ENCODE peak calls at places on chromosomes 6 and 20, in seven cellular contexts. D is thoracic aorta, S is stomach, G is IMR-90, R is left lung, L is HCT116, B is astrocyte. C is an unnamed sample. For H3K9me3, the result is how much of the 10 kb centered on the place peaks cover.

GRCh38 chr6:169828176-169828575 is 76.8 kb downstream of the ERMARD start:
- DNase-seq in L (no peak), G (no peak), S (no peak), D (no peak), B (no peak), R (no peak), C (no peak)

GRCh38 chr6:52016918-52017748 is 70.3 kb downstream of the PKHD1 start:
- DNase-seq in B (no peak), R (no peak), S (no peak), L (no peak), G (no peak), D (no peak), C (no peak)

GRCh38 chr6:70312165-70312564 is 9.3 kb upstream of the COL9A1 start:
- DNase-seq in S (no peak), D (no peak), R (no peak), G (peak), B (peak), L (peak), C (no peak)

GRCh38 chr6:27091661-27092315 is 155.7 kb upstream of the PRSS16 start:
- DNase-seq in R (no peak), D (no peak), G (peak), L (peak), S (no peak), B (peak), C (no peak)

GRCh38 chr6:35487653-35488516 is 9.0 kb downstream of the TEAD3 start:
- DNase-seq in L (no peak), D (no peak), G (peak), B (peak), R (no peak), S (peak), C (no peak)

GRCh38 chr6:40552926-40553325 is 34.2 kb downstream of the LRFN2 start:
- DNase-seq in L (no peak), G (no peak), B (no peak), D (no peak), S (no peak), R (no peak), C (no peak)

GRCh38 chr20:56361888-56362287 is 3.1 kb downstream of the FAM210B start:
- DNase-seq in S (no peak), B (no peak), G (no peak), R (no peak), D (no peak), L (no peak), C (no peak)

GRCh38 chr20:38307371-38308046 is 3.6 kb downstream of the BPI start:
- DNase-seq in G (peak), R (no peak), S (no peak), L (no peak), B (peak), D (no peak), C (no peak)

GRCh38 chr20:62585571-62585970 is 56.7 kb upstream of the SLCO4A1 start:
- DNase-seq in R (no peak), G (no peak), D (no peak), S (no peak), L (no peak), B (no peak), C (no peak)

GRCh38 chr20:11978496-11978895 is 60.8 kb downstream of the BTBD3 start:
- DNase-seq in G (peak), B (no peak), L (no peak), R (no peak), S (no peak), D (no peak), C (no peak)

GRCh38 chr6:82818727-82819126 is 246.9 kb downstream of the UBE3D start:
- DNase-seq in S (no peak), R (no peak), L (no peak), B (peak), G (peak), D (no peak), C (no peak)

GRCh38 chr6:151161363-151161762 is 78.4 kb upstream of the AKAP12 start:
- DNase-seq in S (no peak), B (no peak), R (no peak), L (no peak), G (no peak), D (no peak), C (no peak)

GRCh38 chr20:4455996-4456395 is 265.7 kb upstream of the PRND start:
- DNase-seq in G (no peak), S (no peak), B (no peak), L (no peak), D (no peak), R (no peak), C (no peak)

GRCh38 chr20:63067721-63068560 is 61.2 kb upstream of the BHLHE23 start:
- DNase-seq in D (no peak), L (no peak), B (no peak), G (no peak), R (no peak), S (no peak), C (no peak)

GRCh38 chr6:166343157-166343502 is 785 bp upstream of the SFT2D1 start:
- DNase-seq in D (no peak), R (no peak), S (no peak), G (no peak), B (no peak), L (no peak), C (no peak)

GRCh38 chr20:50821994-50822393 is 27.1 kb downstream of the BCAS4 start:
- DNase-seq in L (no peak), D (no peak), B (no peak), S (no peak), G (no peak), R (no peak), C (no peak)

GRCh38 chr20:49245921-49246740 is 26.9 kb downstream of the DDX27 start:
- DNase-seq in S (no peak), R (no peak), G (peak), L (peak), D (no peak), B (peak), C (no peak)

GRCh38 chr6:54877713-54878317 is 31.2 kb downstream of the FAM83B start:
- DNase-seq in R (no peak), B (no peak), G (no peak), L (no peak), S (no peak), D (no peak), C (no peak)

GRCh38 chr6:13013681-13014550 is 297.3 kb downstream of the PHACTR1 start:
- DNase-seq in B (no peak), S (no peak), D (no peak), R (no peak), L (no peak), G (no peak), C (no peak)

GRCh38 chr6:2429460-2429859 is 184.1 kb upstream of the GMDS start:
- DNase-seq in D (no peak), S (no peak), G (peak), L (no peak), B (peak), R (no peak), C (no peak)

GRCh38 chr20:45946149-45946970 is 11.9 kb downstream of the PCIF1 start:
- DNase-seq in R (peak), S (peak), L (no peak), B (peak), G (no peak), D (no peak), C (peak)

GRCh38 chr20:20793570-20793969 is 81.1 kb upstream of the RALGAPA2 start:
- DNase-seq in B (no peak), L (no peak), R (no peak), D (no peak), S (no peak), G (no peak), C (no peak)

GRCh38 chr6:158762787-158763439 is 56.3 kb downstream of the EZR start:
- DNase-seq in L (no peak), S (no peak), G (no peak), D (no peak), R (no peak), B (no peak), C (no peak)

GRCh38 chr6:79079425-79080130 is 1.5 kb upstream of the PHIP start:
- DNase-seq in S (no peak), B (peak), R (no peak), G (peak), L (no peak), D (no peak), C (no peak)

GRCh38 chr20:1345030-1345755 is 16.3 kb upstream of the SDCBP2 start:
- DNase-seq in S (no peak), L (no peak), R (no peak), B (no peak), G (no peak), D (no peak), C (no peak)

GRCh38 chr6:27694547-27694874 is 217.7 kb downstream of the OR2B2 start:
- DNase-seq in B (no peak), D (no peak), L (no peak), R (no peak), G (no peak), S (no peak), C (no peak)

GRCh38 chr20:35854697-35855434 is 83.1 kb downstream of the PHF20 start:
- DNase-seq in D (no peak), B (peak), G (peak), L (no peak), R (no peak), S (no peak), C (no peak)

GRCh38 chr6:49342410-49342809 is 120.6 kb downstream of the MMUT start:
- DNase-seq in G (no peak), S (no peak), L (no peak), B (no peak), R (no peak), D (no peak), C (no peak)

GRCh38 chr6:157239671-157240058 is 83.7 kb downstream of the TMEM242 start:
- DNase-seq in S (no peak), D (no peak), G (no peak), L (no peak), B (no peak), R (no peak), C (no peak)

GRCh38 chr6:163427498-163428254 is 13.2 kb downstream of the QKI start:
- DNase-seq in G (peak), B (peak), S (no peak), R (no peak), D (no peak), L (peak), C (no peak)

GRCh38 chr6:84804720-84805119 is 40.3 kb upstream of the TBX18 start:
- DNase-seq in S (no peak), G (no peak), L (no peak), B (peak), D (no peak), R (no peak), C (no peak)

GRCh38 chr6:81648502-81648901 is 104.0 kb downstream of the TENT5A start:
- DNase-seq in L (no peak), B (no peak), G (no peak), D (no peak), S (no peak), R (no peak), C (no peak)

GRCh38 chr6:111754423-111754822 is 118.8 kb downstream of the FYN start:
- DNase-seq in G (no peak), D (no peak), B (no peak), S (no peak), R (no peak), L (no peak), C (no peak)

GRCh38 chr6:69813508-69813907 is 16.7 kb upstream of the LMBRD1 start:
- DNase-seq in G (no peak), S (no peak), L (no peak), B (no peak), R (no peak), D (no peak), C (no peak)

GRCh38 chr6:168851460-168852103 is 402.1 kb downstream of the THBS2 start:
- DNase-seq in R (no peak), D (no peak), G (no peak), S (no peak), B (no peak), L (no peak), C (no peak)

GRCh38 chr6:136566851-136567250 is 16.6 kb upstream of the MAP7 start:
- DNase-seq in D (no peak), S (no peak), B (no peak), R (no peak), L (no peak), G (no peak), C (no peak)

GRCh38 chr6:148448371-148449010 is 105.9 kb downstream of the SASH1 start:
- DNase-seq in D (no peak), S (no peak), R (no peak), L (no peak), B (no peak), G (no peak), C (no peak)

GRCh38 chr6:143896096-143896880 is 32.0 kb downstream of the ZC2HC1B start:
- DNase-seq in B (no peak), G (no peak), R (no peak), L (no peak), D (no peak), S (peak), C (no peak)

GRCh38 chr20:42714298-42715141 is 475.2 kb downstream of the PTPRT start:
- DNase-seq in S (no peak), G (no peak), R (no peak), B (no peak), D (no peak), L (no peak), C (no peak)
- H3K9me3 ChIP-seq in S (under half), G (under half), R (under half), B (under half), D (under half), L (under half), C (under half)

GRCh38 chr6:121319112-121319553 is 15.1 kb downstream of the TBC1D32 start:
- DNase-seq in L (no peak), G (peak), R (no peak), D (no peak), B (no peak), S (no peak), C (no peak)
- TF ChIP-seq CTCF in L (no peak), G (peak), R (peak), D (peak), B (peak), S (peak), C (peak)

DNA sequence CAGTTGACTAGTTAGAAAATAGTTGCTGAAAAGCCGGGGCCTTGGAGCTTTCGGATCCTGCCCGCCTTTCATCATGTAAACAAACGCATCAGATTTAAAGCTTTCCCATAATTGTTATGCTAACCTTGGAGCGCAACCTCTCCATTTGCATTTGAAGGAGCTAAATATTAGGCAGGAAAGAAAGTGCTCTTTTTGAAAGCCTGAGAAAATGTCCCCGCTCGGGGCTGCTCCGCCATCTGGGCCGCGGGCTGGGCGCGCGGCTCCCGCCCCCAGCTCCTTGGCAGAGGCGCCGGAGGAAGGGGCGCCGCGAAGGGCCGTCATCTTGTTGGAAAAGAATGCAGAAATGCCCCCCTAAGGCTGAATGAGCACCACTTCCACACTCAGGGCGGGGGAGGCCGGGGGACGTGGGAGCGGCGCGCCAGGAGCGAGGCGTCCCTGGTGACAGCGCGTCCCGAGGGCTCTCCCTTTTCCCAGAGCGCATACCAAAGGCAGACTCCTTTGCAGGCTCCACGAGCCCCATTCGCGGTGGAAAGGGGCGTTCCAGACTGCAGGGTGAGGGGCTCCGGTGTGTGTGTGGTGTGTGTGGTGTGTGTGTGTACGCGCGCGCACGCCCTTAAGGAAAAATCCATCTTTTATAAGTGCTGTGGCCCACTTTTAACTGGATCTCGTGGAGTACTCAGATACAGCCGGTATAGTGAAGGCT is 145.6 kb upstream of the ID4 start:
- DNase-seq in G (no peak), S (no peak), R (no peak), B (peak), L (no peak), D (no peak), C (no peak)
- H3K4me3 ChIP-seq in G (peak), S (peak), R (peak), B (peak), L (no peak), D (peak), C (no peak)

DNA sequence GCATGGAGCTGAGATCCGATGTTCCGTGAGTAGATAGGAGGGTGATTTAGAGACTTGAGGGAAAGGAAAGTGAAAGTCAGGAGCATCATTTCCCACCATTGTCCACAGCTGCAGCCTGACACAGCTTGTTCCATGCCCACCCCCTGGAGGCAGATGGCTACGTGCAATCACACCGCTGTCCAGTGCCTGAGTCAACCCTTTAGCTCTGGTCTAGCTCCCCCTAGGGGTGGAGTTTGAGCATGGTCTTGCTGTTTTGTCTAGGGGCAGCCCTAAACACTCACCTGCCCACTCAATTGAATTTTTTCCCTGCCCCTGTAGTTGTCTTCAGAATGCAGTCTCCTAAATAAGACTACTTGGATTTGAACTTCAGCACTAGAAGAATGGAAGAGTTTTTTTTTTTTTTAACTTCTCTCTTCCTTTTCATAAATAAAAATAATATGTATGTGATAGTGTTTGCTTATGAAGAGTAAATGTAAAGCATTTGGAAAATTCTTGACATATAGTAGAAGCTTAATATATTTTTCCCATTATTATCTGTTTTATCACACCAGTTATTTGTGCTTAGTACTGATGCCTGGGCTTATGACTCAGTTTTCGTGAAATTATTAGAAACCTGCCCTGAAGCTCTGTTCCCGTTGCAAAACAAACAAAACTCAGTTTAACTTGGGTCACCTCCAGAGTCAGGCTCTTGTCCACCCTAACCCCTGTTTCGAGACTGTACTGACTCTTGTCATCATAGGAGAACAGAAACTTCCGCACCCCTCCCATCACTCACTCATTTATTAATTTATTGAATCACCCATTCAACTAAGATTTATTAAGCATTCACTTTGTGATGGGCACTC is 814.8 kb downstream of the MAFB start:
- DNase-seq in S (peak), L (peak), B (peak), D (peak), R (peak), G (peak), C (no peak)
- H3K9me3 ChIP-seq in S (under half), L (under half), B (under half), D (under half), R (under half), G (under half), C (under half)

DNA sequence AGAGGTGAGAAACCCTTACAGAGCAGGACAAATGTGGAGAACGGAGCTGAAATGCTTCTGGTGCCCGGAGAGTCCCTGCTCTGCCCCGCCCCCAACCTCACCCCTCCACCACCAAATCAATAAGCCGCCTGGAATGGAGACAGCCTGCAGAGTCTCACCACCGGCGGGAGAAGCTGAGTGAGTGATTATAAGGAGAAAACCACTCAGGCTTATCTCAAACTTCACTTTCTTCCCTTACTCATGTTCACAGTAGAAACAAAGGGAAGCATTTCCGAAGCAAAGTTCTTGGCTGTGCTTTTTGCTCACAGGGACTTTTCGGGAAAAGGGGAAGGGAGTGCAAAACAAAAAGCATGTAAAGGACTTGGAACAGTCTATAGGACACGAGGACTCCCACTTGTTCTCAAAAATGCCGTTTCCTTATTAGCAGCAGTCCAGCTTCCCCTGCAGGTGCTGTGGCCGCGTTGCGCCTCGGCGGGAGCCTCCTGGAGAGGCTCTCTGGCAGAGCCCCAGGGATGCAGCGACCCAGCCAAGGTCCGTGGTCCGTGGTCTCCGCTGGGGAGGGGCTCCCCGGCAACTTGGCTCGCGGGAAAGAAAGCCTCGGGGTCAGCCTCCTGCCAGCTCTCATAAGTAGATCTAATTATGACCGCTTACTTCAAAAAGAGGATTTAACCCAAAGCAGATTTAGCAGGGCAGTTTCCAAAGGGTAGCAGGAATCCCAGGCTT is 64.8 kb upstream of the TMEM30A start:
- DNase-seq in R (peak), D (no peak), G (peak), L (no peak), B (peak), S (no peak), C (no peak)
- TF ChIP-seq CTCF in R (no peak), D (peak), G (no peak), L (no peak), B (no peak), S (no peak), C (no peak)

GRCh38 chr6:56766806-56767178 is 124.1 kb upstream of the DST start:
- DNase-seq in D (no peak), S (no peak), L (no peak), R (no peak), B (peak), G (peak), C (no peak)
- H3K4me3 ChIP-seq in D (no peak), S (no peak), L (no peak), R (no peak), B (no peak), G (no peak), C (no peak)

DNA sequence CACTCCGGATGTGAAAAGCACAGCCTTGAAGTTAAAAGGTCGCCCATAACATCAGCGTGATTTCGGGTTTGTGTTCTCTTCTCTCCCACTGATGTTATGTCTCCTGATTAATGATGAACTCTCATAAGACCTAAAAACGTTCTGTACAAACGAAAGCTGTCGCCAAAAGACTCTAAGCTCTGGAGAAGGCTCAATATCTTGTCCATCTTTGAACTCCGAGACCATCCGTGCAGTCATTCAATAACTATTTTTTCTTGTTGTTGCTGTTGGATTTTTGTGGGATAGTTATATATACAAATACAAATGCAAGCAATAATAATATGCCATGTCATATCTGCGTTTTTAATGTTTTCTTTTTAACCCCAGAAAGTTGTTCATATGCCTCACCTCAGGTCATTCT is 291.8 kb upstream of the MARCKS start:
- DNase-seq in L (no peak), D (no peak), B (no peak), S (no peak), R (no peak), G (peak), C (no peak)
- H3K9me3 ChIP-seq in L (under half), D (under half), B (under half), S (under half), R (under half), G (under half), C (under half)